ENCODE peak calls at places on chromosomes 7 and 10, in eight cellular contexts. One of them, this sample, is unnamed.
A peak's percentile ranks its signal among the peaks of the same experiment; 100 is the strongest.

GRCh38 chr10:23516530-23516929 is 77.7 kb downstream of the OTUD1 start:
- DNase-seq in pancreas: no peak
- DNase-seq in CD8-positive, alpha-beta memory T cell: no peak
- DNase-seq in IMR-90: peak; percentile 12
- DNase-seq in H1: no peak
- DNase-seq in aorta: no peak
- DNase-seq in SJSA1: no peak
- DNase-seq in PC-9: no peak
- DNase-seq in this sample: no peak

GRCh38 chr7:112266595-112267270 is 60.2 kb downstream of the ZNF277 start:
- DNase-seq in aorta: no peak
- DNase-seq in SJSA1: no peak
- DNase-seq in H1: no peak
- DNase-seq in IMR-90: peak; percentile 40
- DNase-seq in CD8-positive, alpha-beta memory T cell: no peak
- DNase-seq in pancreas: no peak
- DNase-seq in PC-9: no peak
- DNase-seq in this sample: no peak

GRCh38 chr7:4028221-4028620 is 653.9 kb upstream of the FOXK1 start:
- DNase-seq in H1: no peak
- DNase-seq in aorta: no peak
- DNase-seq in SJSA1: no peak
- DNase-seq in PC-9: no peak
- DNase-seq in pancreas: no peak
- DNase-seq in IMR-90: no peak
- DNase-seq in CD8-positive, alpha-beta memory T cell: no peak
- DNase-seq in this sample: no peak

GRCh38 chr10:15738237-15738928 is 18.7 kb upstream of the ITGA8 start:
- DNase-seq in pancreas: no peak
- DNase-seq in CD8-positive, alpha-beta memory T cell: no peak
- DNase-seq in aorta: no peak
- DNase-seq in H1: no peak
- DNase-seq in PC-9: no peak
- DNase-seq in IMR-90: no peak
- DNase-seq in SJSA1: no peak
- DNase-seq in this sample: no peak

GRCh38 chr7:80277434-80278427 is 143.1 kb downstream of the GNAI1 start:
- DNase-seq in CD8-positive, alpha-beta memory T cell: no peak
- DNase-seq in aorta: no peak
- DNase-seq in IMR-90: peak; percentile 32
- DNase-seq in pancreas: no peak
- DNase-seq in SJSA1: no peak
- DNase-seq in H1: no peak
- DNase-seq in PC-9: no peak
- DNase-seq in this sample: no peak

GRCh38 chr7:122688385-122688998 is 10.4 kb downstream of the RNF133 start:
- DNase-seq in CD8-positive, alpha-beta memory T cell: no peak
- DNase-seq in PC-9: no peak
- DNase-seq in pancreas: no peak
- DNase-seq in H1: no peak
- DNase-seq in aorta: no peak
- DNase-seq in IMR-90: no peak
- DNase-seq in SJSA1: no peak
- DNase-seq in this sample: no peak

GRCh38 chr7:32224276-32224675 is 154.1 kb upstream of the PDE1C start:
- DNase-seq in CD8-positive, alpha-beta memory T cell: no peak
- DNase-seq in H1: no peak
- DNase-seq in IMR-90: no peak
- DNase-seq in PC-9: no peak
- DNase-seq in SJSA1: no peak
- DNase-seq in aorta: no peak
- DNase-seq in pancreas: no peak
- DNase-seq in this sample: no peak

GRCh38 chr10:72260588-72261322 is 13.0 kb upstream of the DDIT4 start:
- DNase-seq in CD8-positive, alpha-beta memory T cell: peak; percentile 73
- DNase-seq in pancreas: peak; percentile 77
- DNase-seq in H1: peak; percentile 93
- DNase-seq in SJSA1: peak; percentile 94
- DNase-seq in PC-9: peak; percentile 97
- DNase-seq in IMR-90: peak; percentile 62
- DNase-seq in aorta: peak; percentile 88
- DNase-seq in this sample: no peak

GRCh38 chr10:16470747-16471146 is 33.9 kb downstream of the PTER start:
- DNase-seq in IMR-90: no peak
- DNase-seq in aorta: no peak
- DNase-seq in PC-9: no peak
- DNase-seq in SJSA1: no peak
- DNase-seq in pancreas: no peak
- DNase-seq in CD8-positive, alpha-beta memory T cell: no peak
- DNase-seq in H1: no peak
- DNase-seq in this sample: no peak

GRCh38 chr10:63388421-63389031 is 77.3 kb downstream of the JMJD1C start:
- DNase-seq in SJSA1: no peak
- DNase-seq in PC-9: no peak
- DNase-seq in H1: no peak
- DNase-seq in CD8-positive, alpha-beta memory T cell: peak; percentile 40
- DNase-seq in pancreas: no peak
- DNase-seq in IMR-90: peak; percentile 6
- DNase-seq in aorta: no peak
- DNase-seq in this sample: no peak

GRCh38 chr7:128728608-128729007 is 10.6 kb upstream of the CALU start:
- DNase-seq in PC-9: no peak
- DNase-seq in SJSA1: no peak
- DNase-seq in pancreas: no peak
- DNase-seq in IMR-90: peak; percentile 72
- DNase-seq in CD8-positive, alpha-beta memory T cell: no peak
- DNase-seq in H1: no peak
- DNase-seq in aorta: no peak
- DNase-seq in this sample: peak; percentile 24

GRCh38 chr7:155580367-155580766 is 34.0 kb upstream of the CNPY1 start:
- DNase-seq in IMR-90: no peak
- DNase-seq in aorta: no peak
- DNase-seq in SJSA1: no peak
- DNase-seq in H1: no peak
- DNase-seq in pancreas: no peak
- DNase-seq in CD8-positive, alpha-beta memory T cell: no peak
- DNase-seq in PC-9: no peak
- DNase-seq in this sample: no peak

GRCh38 chr10:14751576-14752330 is 22.9 kb downstream of the FAM107B start:
- DNase-seq in SJSA1: no peak
- DNase-seq in pancreas: no peak
- DNase-seq in H1: no peak
- DNase-seq in PC-9: no peak
- DNase-seq in IMR-90: peak; percentile 26
- DNase-seq in aorta: peak; percentile 80
- DNase-seq in CD8-positive, alpha-beta memory T cell: no peak
- DNase-seq in this sample: no peak

DNA sequence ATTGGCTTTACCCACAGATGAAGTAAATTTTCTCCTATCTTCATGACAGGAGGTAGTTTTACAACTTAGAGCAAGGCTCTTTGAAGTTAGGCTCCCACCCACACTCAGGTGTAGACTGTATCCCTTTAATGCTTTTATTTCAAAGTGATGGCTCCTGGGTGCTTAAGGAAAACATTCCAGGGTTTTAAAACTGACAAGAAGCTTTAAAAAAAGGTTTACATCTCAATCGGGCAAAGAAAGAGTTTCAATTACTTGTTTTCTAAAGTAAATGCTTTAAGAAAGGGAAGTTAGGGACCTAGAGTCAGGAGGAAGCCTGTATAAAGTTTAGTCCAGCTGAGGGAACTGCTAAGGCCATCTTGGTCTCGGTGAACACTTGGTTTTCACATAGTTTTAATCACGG is 1153.8 kb upstream of the C7orf33 start:
- DNase-seq in aorta: no peak
- DNase-seq in H1: peak; percentile 17
- DNase-seq in pancreas: no peak
- DNase-seq in PC-9: no peak
- DNase-seq in IMR-90: no peak
- DNase-seq in CD8-positive, alpha-beta memory T cell: no peak
- DNase-seq in SJSA1: no peak
- DNase-seq in this sample: no peak
- H3K9me3 ChIP-seq in aorta: no peaks in the 10 kb centered on the region
- H3K9me3 ChIP-seq in H1: no peaks in the 10 kb centered on the region
- H3K9me3 ChIP-seq in pancreas: no peaks in the 10 kb centered on the region
- H3K9me3 ChIP-seq in PC-9: no peaks in the 10 kb centered on the region
- H3K9me3 ChIP-seq in IMR-90: no peaks in the 10 kb centered on the region
- H3K9me3 ChIP-seq in CD8-positive, alpha-beta memory T cell: no peaks in the 10 kb centered on the region
- H3K9me3 ChIP-seq in SJSA1: no peaks in the 10 kb centered on the region
- H3K9me3 ChIP-seq in this sample: no peaks in the 10 kb centered on the region

GRCh38 chr10:48729941-48730457 is 45.3 kb downstream of the WDFY4 start:
- DNase-seq in CD8-positive, alpha-beta memory T cell: no peak
- DNase-seq in SJSA1: no peak
- DNase-seq in IMR-90: no peak
- DNase-seq in PC-9: no peak
- DNase-seq in aorta: no peak
- DNase-seq in pancreas: no peak
- DNase-seq in H1: no peak
- DNase-seq in this sample: no peak

GRCh38 chr10:48729222-48729621 is 44.5 kb downstream of the WDFY4 start:
- DNase-seq in PC-9: no peak
- DNase-seq in SJSA1: no peak
- DNase-seq in IMR-90: no peak
- DNase-seq in H1: no peak
- DNase-seq in aorta: no peak
- DNase-seq in CD8-positive, alpha-beta memory T cell: no peak
- DNase-seq in pancreas: no peak
- DNase-seq in this sample: no peak

GRCh38 chr10:48733329-48733728 is 48.7 kb downstream of the WDFY4 start:
- DNase-seq in SJSA1: no peak
- DNase-seq in aorta: no peak
- DNase-seq in CD8-positive, alpha-beta memory T cell: no peak
- DNase-seq in pancreas: no peak
- DNase-seq in IMR-90: no peak
- DNase-seq in H1: no peak
- DNase-seq in PC-9: no peak
- DNase-seq in this sample: no peak

GRCh38 chr10:48731654-48732053 is 47.0 kb downstream of the WDFY4 start:
- DNase-seq in SJSA1: peak; percentile 25
- DNase-seq in CD8-positive, alpha-beta memory T cell: no peak
- DNase-seq in PC-9: no peak
- DNase-seq in aorta: no peak
- DNase-seq in IMR-90: no peak
- DNase-seq in pancreas: no peak
- DNase-seq in H1: no peak
- DNase-seq in this sample: no peak

GRCh38 chr10:48731141-48731540 is 46.5 kb downstream of the WDFY4 start:
- DNase-seq in pancreas: no peak
- DNase-seq in PC-9: no peak
- DNase-seq in aorta: no peak
- DNase-seq in IMR-90: no peak
- DNase-seq in SJSA1: peak; percentile 30
- DNase-seq in CD8-positive, alpha-beta memory T cell: no peak
- DNase-seq in H1: no peak
- DNase-seq in this sample: no peak
- H3K27me3 ChIP-seq in pancreas: no peaks in the 10 kb centered on the region
- H3K27me3 ChIP-seq in PC-9: peaks cover 87% of the 10 kb centered on the region
- H3K27me3 ChIP-seq in aorta: no peaks in the 10 kb centered on the region
- H3K27me3 ChIP-seq in IMR-90: peaks cover 7% of the 10 kb centered on the region
- H3K27me3 ChIP-seq in SJSA1: no peaks in the 10 kb centered on the region
- H3K27me3 ChIP-seq in CD8-positive, alpha-beta memory T cell: no peaks in the 10 kb centered on the region
- H3K27me3 ChIP-seq in H1: no peaks in the 10 kb centered on the region
- H3K27me3 ChIP-seq in this sample: peaks cover 3% of the 10 kb centered on the region

GRCh38 chr10:103882285-103883007 is 27.1 kb upstream of the SH3PXD2A start:
- DNase-seq in H1: no peak
- DNase-seq in CD8-positive, alpha-beta memory T cell: no peak
- DNase-seq in IMR-90: no peak
- DNase-seq in PC-9: no peak
- DNase-seq in aorta: no peak
- DNase-seq in pancreas: no peak
- DNase-seq in SJSA1: no peak
- DNase-seq in this sample: no peak

GRCh38 chr10:103881420-103882284 is 26.3 kb upstream of the SH3PXD2A start:
- DNase-seq in CD8-positive, alpha-beta memory T cell: no peak
- DNase-seq in pancreas: no peak
- DNase-seq in SJSA1: no peak
- DNase-seq in IMR-90: no peak
- DNase-seq in PC-9: no peak
- DNase-seq in H1: no peak
- DNase-seq in aorta: no peak
- DNase-seq in this sample: no peak

GRCh38 chr10:103879831-103880230 is 24.5 kb upstream of the SH3PXD2A start:
- DNase-seq in pancreas: no peak
- DNase-seq in SJSA1: no peak
- DNase-seq in H1: no peak
- DNase-seq in CD8-positive, alpha-beta memory T cell: no peak
- DNase-seq in PC-9: no peak
- DNase-seq in aorta: no peak
- DNase-seq in IMR-90: no peak
- DNase-seq in this sample: no peak

GRCh38 chr10:103877861-103878260 is 22.5 kb upstream of the SH3PXD2A start:
- DNase-seq in PC-9: no peak
- DNase-seq in CD8-positive, alpha-beta memory T cell: no peak
- DNase-seq in IMR-90: no peak
- DNase-seq in aorta: no peak
- DNase-seq in SJSA1: no peak
- DNase-seq in pancreas: no peak
- DNase-seq in H1: no peak
- DNase-seq in this sample: no peak

DNA sequence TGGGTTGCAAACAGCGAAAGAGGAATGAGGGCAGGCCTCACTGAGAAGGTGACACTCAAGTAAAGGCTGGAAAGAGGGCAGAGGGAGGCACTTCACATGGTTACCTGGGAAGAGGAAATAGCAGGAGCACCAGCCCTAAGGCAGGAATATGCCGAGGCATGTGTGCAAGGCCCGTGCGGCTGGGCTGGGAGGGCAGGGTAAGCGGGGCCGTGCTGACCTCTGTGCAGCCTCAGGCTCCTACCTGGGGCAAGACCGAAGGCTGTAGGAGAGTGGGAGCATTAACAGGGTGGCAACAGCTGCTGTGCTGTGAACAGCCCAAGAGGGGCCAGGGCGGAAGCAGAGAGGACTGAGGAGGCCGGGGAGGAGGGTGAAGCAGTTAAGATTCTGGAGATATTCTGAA is 24.0 kb upstream of the SH3PXD2A start:
- DNase-seq in aorta: no peak
- DNase-seq in H1: no peak
- DNase-seq in CD8-positive, alpha-beta memory T cell: no peak
- DNase-seq in SJSA1: no peak
- DNase-seq in PC-9: no peak
- DNase-seq in IMR-90: no peak
- DNase-seq in pancreas: no peak
- DNase-seq in this sample: no peak
- H3K9me3 ChIP-seq in aorta: no peaks in the 10 kb centered on the region
- H3K9me3 ChIP-seq in H1: no peaks in the 10 kb centered on the region
- H3K9me3 ChIP-seq in CD8-positive, alpha-beta memory T cell: no peaks in the 10 kb centered on the region
- H3K9me3 ChIP-seq in SJSA1: no peaks in the 10 kb centered on the region
- H3K9me3 ChIP-seq in PC-9: no peaks in the 10 kb centered on the region
- H3K9me3 ChIP-seq in IMR-90: no peaks in the 10 kb centered on the region
- H3K9me3 ChIP-seq in pancreas: no peaks in the 10 kb centered on the region
- H3K9me3 ChIP-seq in this sample: no peaks in the 10 kb centered on the region

GRCh38 chr7:152922318-152923081 is 162.9 kb downstream of the ACTR3B start:
- DNase-seq in PC-9: no peak
- DNase-seq in pancreas: no peak
- DNase-seq in CD8-positive, alpha-beta memory T cell: no peak
- DNase-seq in H1: no peak
- DNase-seq in SJSA1: no peak
- DNase-seq in aorta: no peak
- DNase-seq in IMR-90: no peak
- DNase-seq in this sample: no peak
- H3K27me3 ChIP-seq in PC-9: peaks cover 86% of the 10 kb centered on the region
- H3K27me3 ChIP-seq in pancreas: no peaks in the 10 kb centered on the region
- H3K27me3 ChIP-seq in CD8-positive, alpha-beta memory T cell: peaks cover 12% of the 10 kb centered on the region
- H3K27me3 ChIP-seq in H1: peaks cover 23% of the 10 kb centered on the region
- H3K27me3 ChIP-seq in SJSA1: peaks cover 29% of the 10 kb centered on the region
- H3K27me3 ChIP-seq in aorta: no peaks in the 10 kb centered on the region
- H3K27me3 ChIP-seq in IMR-90: no peaks in the 10 kb centered on the region
- H3K27me3 ChIP-seq in this sample: peaks cover 16% of the 10 kb centered on the region

GRCh38 chr10:83667594-83667993 is 471.7 kb upstream of the GHITM start:
- DNase-seq in IMR-90: no peak
- DNase-seq in PC-9: no peak
- DNase-seq in H1: no peak
- DNase-seq in SJSA1: no peak
- DNase-seq in pancreas: no peak
- DNase-seq in CD8-positive, alpha-beta memory T cell: no peak
- DNase-seq in aorta: no peak
- DNase-seq in this sample: no peak
- H3K9me3 ChIP-seq in IMR-90: no peaks in the 10 kb centered on the region
- H3K9me3 ChIP-seq in PC-9: no peaks in the 10 kb centered on the region
- H3K9me3 ChIP-seq in H1: no peaks in the 10 kb centered on the region
- H3K9me3 ChIP-seq in SJSA1: peaks cover 2% of the 10 kb centered on the region
- H3K9me3 ChIP-seq in pancreas: no peaks in the 10 kb centered on the region
- H3K9me3 ChIP-seq in CD8-positive, alpha-beta memory T cell: no peaks in the 10 kb centered on the region
- H3K9me3 ChIP-seq in aorta: peaks cover 1% of the 10 kb centered on the region
- H3K9me3 ChIP-seq in this sample: peaks cover 7% of the 10 kb centered on the region